ENCODE peak calls at places on chromosome 1, in nine cellular contexts. G, L, K, P, M, E, T, H and U are unnamed samples. For H3K4me1, the result is how much of the 10 kb centered on the place peaks cover.

GRCh38 chr1:245263701-245264100 is 108.9 kb downstream of the KIF26B start:
- DNase-seq in E (no peak), L (no peak), K (no peak), H (no peak), P (no peak), G (no peak), T (no peak), M (no peak), U (no peak)

GRCh38 chr1:193189442-193190095 is 3.2 kb upstream of the B3GALT2 start:
- DNase-seq in L (no peak), G (no peak), T (no peak), M (no peak), H (no peak), K (no peak), P (no peak), E (no peak), U (no peak)

GRCh38 chr1:217614319-217614718 is 16.6 kb downstream of the GPATCH2 start:
- DNase-seq in T (no peak), H (no peak), G (no peak), E (no peak), M (no peak), P (no peak), K (no peak), L (no peak), U (no peak)

GRCh38 chr1:162293293-162293692 is 83.4 kb downstream of the SPATA46 start:
- DNase-seq in G (no peak), T (no peak), M (no peak), K (no peak), H (no peak), E (no peak), L (no peak), P (no peak), U (no peak)

GRCh38 chr1:159821171-159821867 is 5.4 kb upstream of the SLAMF8 start:
- DNase-seq in T (no peak), G (no peak), K (no peak), L (no peak), H (no peak), P (no peak), M (peak), E (peak), U (no peak)

GRCh38 chr1:29835486-29836273 is 599.4 kb downstream of the PTPRU start:
- DNase-seq in L (no peak), G (no peak), M (no peak), P (no peak), T (peak), H (no peak), E (peak), K (no peak), U (no peak)

GRCh38 chr1:8746554-8746953 is 70.9 kb downstream of the RERE start:
- DNase-seq in H (no peak), E (no peak), G (no peak), T (no peak), K (peak), M (no peak), P (no peak), L (no peak), U (no peak)

GRCh38 chr1:97989094-97989680 is 68.4 kb upstream of the DPYD start:
- DNase-seq in E (no peak), H (no peak), K (peak), T (no peak), G (no peak), M (no peak), L (no peak), P (no peak), U (no peak)

GRCh38 chr1:225780609-225781008 is 3.0 kb downstream of the SRP9 start:
- DNase-seq in T (no peak), G (no peak), H (no peak), E (no peak), K (no peak), M (no peak), L (no peak), P (no peak), U (no peak)
- H3K4me1 ChIP-seq in T (under half), G (half or more), H (under half), E (under half), K (under half), M (under half), L (half or more), P (under half), U (under half)

GRCh38 chr1:50700226-50701020 is 259.6 kb downstream of the FAF1 start:
- DNase-seq in H (peak), M (no peak), L (no peak), K (no peak), E (peak), G (no peak), P (no peak), T (peak), U (no peak)
- H3K4me1 ChIP-seq in H (under half), M (under half), L (under half), K (under half), E (under half), G (under half), P (under half), T (under half), U (under half)

GRCh38 chr1:109993885-109994284 is 9.3 kb downstream of the AHCYL1 start:
- DNase-seq in T (no peak), L (no peak), M (no peak), G (no peak), K (no peak), E (no peak), H (no peak), P (peak), U (no peak)
- H3K4me1 ChIP-seq in T (under half), L (half or more), M (under half), G (half or more), K (under half), E (under half), H (under half), P (half or more), U (under half)

DNA sequence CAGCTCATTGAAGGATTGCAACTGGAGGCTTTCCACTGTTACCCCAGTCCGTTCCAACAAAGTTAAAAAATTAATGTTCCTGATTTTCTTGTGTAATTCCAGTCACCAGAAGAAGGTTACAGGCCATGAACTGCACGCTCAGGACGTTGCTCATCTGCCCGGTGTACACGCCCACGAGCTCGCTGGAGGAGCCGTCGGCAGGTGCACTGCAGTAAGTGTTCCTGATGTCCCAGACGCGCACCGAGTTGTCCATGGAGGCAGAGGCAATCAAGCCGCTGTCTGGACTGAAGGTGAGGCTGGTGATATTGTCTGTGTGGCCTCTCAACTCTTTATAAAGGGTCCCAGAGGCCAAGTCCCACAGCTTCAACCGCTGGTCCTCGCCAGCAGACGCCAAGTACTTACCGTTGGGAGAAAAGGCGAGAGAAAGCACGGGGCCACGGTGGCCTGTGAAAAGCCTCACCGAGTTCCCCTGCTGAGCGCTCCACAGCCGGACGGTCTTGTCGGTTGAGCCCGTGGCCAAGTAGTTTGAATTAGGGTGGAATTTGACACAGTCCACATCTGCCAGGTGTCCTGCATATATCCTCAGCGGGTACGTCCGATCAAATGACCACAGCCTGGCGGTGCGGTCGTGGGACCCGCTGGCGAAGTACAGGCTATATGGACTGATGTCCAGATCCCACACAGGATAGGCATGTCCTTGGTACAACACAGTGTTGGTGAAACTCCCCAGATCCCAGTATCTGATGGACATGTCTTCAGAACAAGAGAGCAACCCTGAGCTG is 31.5 kb downstream of the TAF5L start:
- DNase-seq in E (no peak), M (no peak), K (no peak), T (no peak), H (no peak), L (no peak), P (no peak), G (no peak), U (no peak)
- H3K4me1 ChIP-seq in E (under half), M (under half), K (under half), T (under half), H (under half), L (under half), P (under half), G (under half), U (under half)